ENCODE peak calls at places on chromosome 19, in six cellular contexts. K, I, L, S, Q and H are unnamed samples.

GRCh38 chr19:46218160-46218559 is 11.4 kb upstream of the IGFL1 start:
- DNase-seq in Q (no peak), S (peak; percentile 46), L (no peak), I (no peak), K (no peak), H (no peak)

GRCh38 chr19:10780368-10780767 is 55.6 kb downstream of the TMED1 start:
- DNase-seq in S (no peak), I (no peak), Q (no peak), L (no peak), K (no peak), H (peak; percentile 65)

GRCh38 chr19:18229915-18230314 is 3.7 kb upstream of the PDE4C start:
- DNase-seq in Q (no peak), L (no peak), S (no peak), K (no peak), I (no peak), H (no peak)

GRCh38 chr19:43532571-43532961 is 422 bp upstream of the ZNF575 start:
- DNase-seq in I (no peak), S (no peak), Q (no peak), L (peak; percentile 62), K (no peak), H (no peak)

GRCh38 chr19:39172700-39173501 is 23.9 kb upstream of the NCCRP1 start:
- DNase-seq in K (no peak), S (no peak), L (no peak), I (no peak), Q (no peak), H (no peak)

GRCh38 chr19:610071-610800 is 20.6 kb downstream of the HCN2 start:
- DNase-seq in I (no peak), L (no peak), K (no peak), S (no peak), Q (peak; percentile 33), H (no peak)

GRCh38 chr19:18156841-18157464 is 4.0 kb downstream of the PIK3R2 start:
- DNase-seq in Q (no peak), L (peak; percentile 90), K (no peak), S (no peak), I (no peak), H (peak; percentile 88)

GRCh38 chr19:18419195-18419698 is at the start of gene SSBP4:
- DNase-seq in Q (peak; percentile 83), I (no peak), K (no peak), L (peak; percentile 82), S (no peak), H (no peak)

GRCh38 chr19:1315470-1316166 is 29.9 kb downstream of the EFNA2 start:
- DNase-seq in Q (no peak), S (no peak), K (no peak), I (no peak), L (peak; percentile 59), H (peak; percentile 40)

GRCh38 chr19:6730153-6730804 is 7.1 kb downstream of the GPR108 start:
- DNase-seq in S (no peak), I (no peak), L (no peak), K (no peak), Q (no peak), H (peak; percentile 94)

GRCh38 chr19:40650749-40651305 is 39.6 kb downstream of the NUMBL start:
- DNase-seq in I (no peak), L (no peak), Q (no peak), K (no peak), S (no peak), H (no peak)

GRCh38 chr19:5321851-5322681 is 18.5 kb downstream of the PTPRS start:
- DNase-seq in L (no peak), I (peak; percentile 74), S (no peak), Q (no peak), K (no peak), H (no peak)

GRCh38 chr19:1725100-1726064 is 27.9 kb upstream of the ONECUT3 start:
- DNase-seq in I (no peak), K (no peak), L (peak; percentile 60), Q (no peak), S (no peak), H (no peak)

GRCh38 chr19:15836595-15837398 is 21.3 kb upstream of the OR10H1 start:
- DNase-seq in I (peak; percentile 93), Q (peak; percentile 96), S (peak; percentile 94), K (peak; percentile 91), L (peak; percentile 95), H (peak; percentile 97)

GRCh38 chr19:15015946-15016542 is 33.2 kb upstream of the CASP14 start:
- DNase-seq in Q (no peak), I (no peak), S (peak; percentile 35), K (no peak), L (no peak), H (no peak)

GRCh38 chr19:13917888-13918406 is 11.9 kb downstream of the CC2D1A start:
- DNase-seq in Q (no peak), L (peak; percentile 66), S (no peak), I (no peak), K (no peak), H (no peak)

GRCh38 chr19:36113895-36114762 is 546 bp downstream of the POLR2I start:
- DNase-seq in I (no peak), Q (no peak), L (no peak), S (no peak), K (no peak), H (peak; percentile 45)

GRCh38 chr19:14383556-14383897 is 2.3 kb downstream of the ADGRE5 start:
- DNase-seq in L (peak; percentile 42), Q (no peak), S (no peak), I (no peak), K (no peak), H (no peak)

GRCh38 chr19:49333426-49334288 is 1.5 kb upstream of the CD37 start:
- DNase-seq in K (no peak), Q (peak; percentile 68), I (peak; percentile 75), L (no peak), S (no peak), H (no peak)
- H3K4me3 ChIP-seq in K (no peak overlapping the region), Q (no peak overlapping the region), I (peak overlapping the region; percentile 13), L (no peak overlapping the region), S (no peak overlapping the region), H (no peak overlapping the region)

DNA sequence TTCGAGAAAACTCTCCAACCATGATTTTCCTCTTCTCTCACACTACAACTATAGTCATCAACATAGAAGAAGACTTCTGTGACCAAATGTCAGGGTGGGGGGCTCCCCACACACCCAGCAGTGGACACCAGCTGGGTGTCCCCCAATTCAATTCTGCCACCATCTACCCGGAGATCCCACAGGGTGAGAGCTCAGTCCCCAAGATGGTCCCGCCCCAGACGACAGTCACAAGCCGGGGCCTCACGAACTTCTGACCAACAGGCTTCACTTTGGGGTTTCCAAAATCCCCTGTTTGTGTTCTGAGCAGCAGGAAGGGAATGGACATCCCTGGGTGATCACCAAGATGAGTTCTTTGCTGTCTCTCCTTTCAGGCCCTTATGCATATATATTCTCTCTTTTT is 35.1 kb downstream of the ZNF536 start:
- DNase-seq in S (no peak), I (no peak), Q (no peak), K (no peak), L (no peak), H (no peak)
- H3K4me3 ChIP-seq in S (no peak overlapping the region), I (no peak overlapping the region), Q (no peak overlapping the region), K (no peak overlapping the region), L (no peak overlapping the region), H (no peak overlapping the region)

GRCh38 chr19:34257559-34257924 is 3.2 kb downstream of the GARRE1 start:
- DNase-seq in I (no peak), K (no peak), S (no peak), L (no peak), Q (no peak), H (no peak)
- H3K4me3 ChIP-seq in I (no peak overlapping the region), K (no peak overlapping the region), S (no peak overlapping the region), L (no peak overlapping the region), Q (no peak overlapping the region), H (no peak overlapping the region)

GRCh38 chr19:4051175-4052101 is 15.3 kb downstream of the ZBTB7A start:
- DNase-seq in Q (no peak), L (no peak), S (no peak), K (no peak), I (no peak), H (no peak)
- H3K4me3 ChIP-seq in Q (no peak overlapping the region), L (no peak overlapping the region), S (no peak overlapping the region), K (no peak overlapping the region), I (no peak overlapping the region), H (no peak overlapping the region)

GRCh38 chr19:41924151-41925145 is 3.8 kb downstream of the ERFL start:
- DNase-seq in Q (no peak), K (no peak), S (no peak), L (no peak), I (no peak), H (no peak)
- H3K4me3 ChIP-seq in Q (no peak overlapping the region), K (no peak overlapping the region), S (no peak overlapping the region), L (no peak overlapping the region), I (no peak overlapping the region), H (no peak overlapping the region)

GRCh38 chr19:16847407-16847806 is 18.2 kb downstream of the SIN3B start:
- DNase-seq in K (no peak), L (no peak), Q (no peak), I (no peak), S (no peak), H (no peak)
- H3K4me3 ChIP-seq in K (no peak overlapping the region), L (no peak overlapping the region), Q (no peak overlapping the region), I (no peak overlapping the region), S (no peak overlapping the region), H (no peak overlapping the region)

GRCh38 chr19:29971648-29972047 is 29.6 kb downstream of the URI1 start:
- DNase-seq in L (no peak), I (no peak), S (no peak), Q (no peak), K (no peak), H (no peak)
- H3K4me3 ChIP-seq in L (no peak overlapping the region), I (no peak overlapping the region), S (no peak overlapping the region), Q (no peak overlapping the region), K (no peak overlapping the region), H (no peak overlapping the region)